ENCODE peak calls at places on chromosome 2, in nine cellular contexts. One of them, this sample, is unnamed.

GRCh38 chr2:139773720-139774277 is 993.6 kb upstream of the NXPH2 start:
- DNase-seq in GM12865: no peak
- DNase-seq in CD8-positive, alpha-beta memory T cell: no peak
- DNase-seq in activated naive CD8-positive, alpha-beta T cell treated with anti-CD3 and anti-CD28 coated beads, Interleukin-2, amount 50 U/mL, for 24 hours: no peak
- DNase-seq in activated CD4-positive, CD25-positive, alpha-beta regulatory T cell treated with anti-CD3 and anti-CD28 coated beads, Interleukin-2, amount 50 U/mL, for 72 hours: no peak
- DNase-seq in WTC11: no peak
- DNase-seq in Kasumi-1: no peak
- DNase-seq in NCI-H1105: peak; percentile 78
- DNase-seq in HuH-7.5: no peak
- DNase-seq in this sample: no peak

GRCh38 chr2:1891147-1891546 is 146.8 kb upstream of the PXDN start:
- DNase-seq in GM12865: no peak
- DNase-seq in CD8-positive, alpha-beta memory T cell: no peak
- DNase-seq in activated naive CD8-positive, alpha-beta T cell treated with anti-CD3 and anti-CD28 coated beads, Interleukin-2, amount 50 U/mL, for 24 hours: no peak
- DNase-seq in activated CD4-positive, CD25-positive, alpha-beta regulatory T cell treated with anti-CD3 and anti-CD28 coated beads, Interleukin-2, amount 50 U/mL, for 72 hours: no peak
- DNase-seq in WTC11: no peak
- DNase-seq in Kasumi-1: no peak
- DNase-seq in NCI-H1105: no peak
- DNase-seq in HuH-7.5: no peak
- DNase-seq in this sample: peak; percentile 79

GRCh38 chr2:241866896-241867631 is 2.5 kb upstream of the RTP5 start:
- DNase-seq in GM12865: no peak
- DNase-seq in CD8-positive, alpha-beta memory T cell: no peak
- DNase-seq in activated naive CD8-positive, alpha-beta T cell treated with anti-CD3 and anti-CD28 coated beads, Interleukin-2, amount 50 U/mL, for 24 hours: no peak
- DNase-seq in activated CD4-positive, CD25-positive, alpha-beta regulatory T cell treated with anti-CD3 and anti-CD28 coated beads, Interleukin-2, amount 50 U/mL, for 72 hours: no peak
- DNase-seq in WTC11: no peak
- DNase-seq in Kasumi-1: no peak
- DNase-seq in NCI-H1105: no peak
- DNase-seq in HuH-7.5: no peak
- DNase-seq in this sample: no peak

GRCh38 chr2:191056218-191056617 is 42.2 kb upstream of the STAT1 start:
- DNase-seq in GM12865: peak; percentile 28
- DNase-seq in CD8-positive, alpha-beta memory T cell: no peak
- DNase-seq in activated naive CD8-positive, alpha-beta T cell treated with anti-CD3 and anti-CD28 coated beads, Interleukin-2, amount 50 U/mL, for 24 hours: no peak
- DNase-seq in activated CD4-positive, CD25-positive, alpha-beta regulatory T cell treated with anti-CD3 and anti-CD28 coated beads, Interleukin-2, amount 50 U/mL, for 72 hours: no peak
- DNase-seq in WTC11: no peak
- DNase-seq in Kasumi-1: peak; percentile 61
- DNase-seq in NCI-H1105: no peak
- DNase-seq in HuH-7.5: no peak
- DNase-seq in this sample: no peak

GRCh38 chr2:126700677-126701076 is 44.7 kb downstream of the GYPC start:
- DNase-seq in GM12865: no peak
- DNase-seq in CD8-positive, alpha-beta memory T cell: no peak
- DNase-seq in activated naive CD8-positive, alpha-beta T cell treated with anti-CD3 and anti-CD28 coated beads, Interleukin-2, amount 50 U/mL, for 24 hours: no peak
- DNase-seq in activated CD4-positive, CD25-positive, alpha-beta regulatory T cell treated with anti-CD3 and anti-CD28 coated beads, Interleukin-2, amount 50 U/mL, for 72 hours: no peak
- DNase-seq in WTC11: no peak
- DNase-seq in Kasumi-1: no peak
- DNase-seq in NCI-H1105: no peak
- DNase-seq in HuH-7.5: no peak
- DNase-seq in this sample: no peak

GRCh38 chr2:101255501-101255900 is 2.8 kb downstream of the CNOT11 start:
- DNase-seq in GM12865: no peak
- DNase-seq in CD8-positive, alpha-beta memory T cell: no peak
- DNase-seq in activated naive CD8-positive, alpha-beta T cell treated with anti-CD3 and anti-CD28 coated beads, Interleukin-2, amount 50 U/mL, for 24 hours: no peak
- DNase-seq in activated CD4-positive, CD25-positive, alpha-beta regulatory T cell treated with anti-CD3 and anti-CD28 coated beads, Interleukin-2, amount 50 U/mL, for 72 hours: no peak
- DNase-seq in WTC11: no peak
- DNase-seq in Kasumi-1: no peak
- DNase-seq in NCI-H1105: no peak
- DNase-seq in HuH-7.5: no peak
- DNase-seq in this sample: no peak

GRCh38 chr2:75528221-75528977 is 32.3 kb downstream of the EVA1A start:
- DNase-seq in GM12865: no peak
- DNase-seq in CD8-positive, alpha-beta memory T cell: no peak
- DNase-seq in activated naive CD8-positive, alpha-beta T cell treated with anti-CD3 and anti-CD28 coated beads, Interleukin-2, amount 50 U/mL, for 24 hours: no peak
- DNase-seq in activated CD4-positive, CD25-positive, alpha-beta regulatory T cell treated with anti-CD3 and anti-CD28 coated beads, Interleukin-2, amount 50 U/mL, for 72 hours: no peak
- DNase-seq in WTC11: peak; percentile 30
- DNase-seq in Kasumi-1: no peak
- DNase-seq in NCI-H1105: no peak
- DNase-seq in HuH-7.5: no peak
- DNase-seq in this sample: no peak

GRCh38 chr2:190809876-190810525 is 70.6 kb upstream of the GLS start:
- DNase-seq in GM12865: no peak
- DNase-seq in CD8-positive, alpha-beta memory T cell: no peak
- DNase-seq in activated naive CD8-positive, alpha-beta T cell treated with anti-CD3 and anti-CD28 coated beads, Interleukin-2, amount 50 U/mL, for 24 hours: no peak
- DNase-seq in activated CD4-positive, CD25-positive, alpha-beta regulatory T cell treated with anti-CD3 and anti-CD28 coated beads, Interleukin-2, amount 50 U/mL, for 72 hours: no peak
- DNase-seq in WTC11: no peak
- DNase-seq in Kasumi-1: no peak
- DNase-seq in NCI-H1105: no peak
- DNase-seq in HuH-7.5: no peak
- DNase-seq in this sample: no peak

GRCh38 chr2:11417946-11418585 is 47.9 kb downstream of the E2F6 start:
- DNase-seq in GM12865: peak; percentile 48
- DNase-seq in CD8-positive, alpha-beta memory T cell: no peak
- DNase-seq in activated naive CD8-positive, alpha-beta T cell treated with anti-CD3 and anti-CD28 coated beads, Interleukin-2, amount 50 U/mL, for 24 hours: no peak
- DNase-seq in activated CD4-positive, CD25-positive, alpha-beta regulatory T cell treated with anti-CD3 and anti-CD28 coated beads, Interleukin-2, amount 50 U/mL, for 72 hours: no peak
- DNase-seq in WTC11: peak; percentile 26
- DNase-seq in Kasumi-1: peak; percentile 50
- DNase-seq in NCI-H1105: no peak
- DNase-seq in HuH-7.5: peak; percentile 28
- DNase-seq in this sample: no peak

This sample was measured in mesenteric fat pad.